ENCODE peak calls at places on chromosome 20, in seven cellular contexts. F is PC-9, I is tibial nerve, X is hepatocyte, B is ovary, Y is endodermal cell, W is ascending aorta. G is an unnamed sample. For H3K4me1, the result is how much of the 10 kb centered on the place peaks cover.

GRCh38 chr20:760751-761417 is 7.4 kb downstream of the SLC52A3 start:
- DNase-seq in X (peak), Y (peak), W (no peak), F (no peak), I (no peak), B (no peak), G (peak)

GRCh38 chr20:58014628-58015315 is 213.7 kb downstream of the ANKRD60 start:
- DNase-seq in Y (no peak), I (no peak), F (peak), X (no peak), W (peak), B (no peak), G (peak)

GRCh38 chr20:36062799-36063198 is 91.7 kb upstream of the EPB41L1 start:
- DNase-seq in B (no peak), Y (no peak), W (no peak), X (peak), F (peak), I (no peak), G (peak)

GRCh38 chr20:64156886-64157875 is 7.1 kb upstream of the MYT1 start:
- DNase-seq in I (no peak), F (no peak), Y (no peak), B (no peak), W (no peak), X (no peak), G (no peak)

GRCh38 chr20:49924247-49924646 is 8.9 kb upstream of the SPATA2 start:
- DNase-seq in Y (no peak), I (no peak), X (no peak), B (no peak), F (no peak), W (peak), G (no peak)

GRCh38 chr20:43392561-43392960 is 65.1 kb upstream of the SRSF6 start:
- DNase-seq in Y (no peak), W (no peak), X (no peak), I (no peak), B (no peak), F (no peak), G (no peak)

GRCh38 chr20:14313621-14314020 is 23.8 kb downstream of the FLRT3 start:
- DNase-seq in W (no peak), F (no peak), B (no peak), Y (no peak), I (no peak), X (no peak), G (no peak)

GRCh38 chr20:58634818-58635665 is 16.0 kb upstream of the STX16 start:
- DNase-seq in Y (no peak), B (no peak), F (no peak), X (peak), I (no peak), W (peak), G (peak)

GRCh38 chr20:32434434-32434833 is 76.3 kb downstream of the ASXL1 start:
- DNase-seq in I (no peak), F (no peak), B (no peak), Y (no peak), W (no peak), X (peak), G (no peak)

GRCh38 chr20:24612799-24613775 is 143.7 kb downstream of the SYNDIG1 start:
- DNase-seq in W (no peak), I (no peak), X (no peak), B (no peak), F (no peak), Y (peak), G (no peak)

GRCh38 chr20:60035-60918 is 27.2 kb upstream of the DEFB125 start:
- DNase-seq in X (no peak), B (no peak), F (no peak), W (no peak), I (no peak), Y (no peak), G (no peak)

GRCh38 chr20:26163890-26164289 is 467.2 kb upstream of the ZNF337 start:
- DNase-seq in Y (no peak), F (peak), B (no peak), W (no peak), I (no peak), X (peak), G (no peak)

GRCh38 chr20:59008715-59009336 is 1.8 kb upstream of the CTSZ start:
- DNase-seq in B (no peak), X (no peak), I (no peak), Y (no peak), F (no peak), W (peak), G (no peak)

GRCh38 chr20:60820918-60821317 is 431.1 kb upstream of the CDH4 start:
- DNase-seq in W (no peak), F (no peak), X (no peak), B (no peak), Y (no peak), I (no peak), G (no peak)

GRCh38 chr20:35462351-35462750 is 7.0 kb downstream of the CEP250 start:
- DNase-seq in F (no peak), I (no peak), Y (no peak), X (no peak), W (no peak), B (no peak), G (no peak)

GRCh38 chr20:25308671-25309394 is 60.9 kb downstream of the PYGB start:
- DNase-seq in B (peak), I (no peak), F (peak), W (no peak), X (no peak), Y (no peak), G (no peak)

GRCh38 chr20:25191051-25191450 is 4.5 kb upstream of the ENTPD6 start:
- DNase-seq in Y (no peak), F (no peak), X (no peak), B (peak), I (no peak), W (no peak), G (no peak)

GRCh38 chr20:44431502-44432234 is 44.0 kb upstream of the TTPAL start:
- DNase-seq in B (no peak), F (no peak), W (no peak), Y (no peak), I (no peak), X (no peak), G (no peak)

GRCh38 chr20:2602046-2602735 is 50.2 kb upstream of the NOP56 start:
- DNase-seq in W (no peak), I (no peak), Y (no peak), B (no peak), F (peak), X (no peak), G (no peak)

GRCh38 chr20:51906049-51906448 is 103.7 kb upstream of the SALL4 start:
- DNase-seq in Y (no peak), F (no peak), I (no peak), W (no peak), B (no peak), X (no peak), G (no peak)

GRCh38 chr20:58888521-58889333 is 36.2 kb downstream of the GNAS start:
- DNase-seq in I (peak), X (peak), F (peak), B (peak), Y (peak), W (peak), G (no peak)

GRCh38 chr20:51573576-51574243 is 31.2 kb upstream of the NFATC2 start:
- DNase-seq in F (no peak), X (no peak), Y (no peak), W (no peak), B (no peak), I (peak), G (no peak)

GRCh38 chr20:46720776-46721425 is 11.5 kb downstream of the SLC2A10 start:
- DNase-seq in F (no peak), I (no peak), W (no peak), Y (no peak), X (no peak), B (no peak), G (no peak)

GRCh38 chr20:44111712-44112335 is 75.2 kb downstream of the JPH2 start:
- DNase-seq in B (no peak), Y (peak), X (peak), I (no peak), F (no peak), W (peak), G (no peak)

GRCh38 chr20:6828794-6829423 is 61.4 kb downstream of the BMP2 start:
- DNase-seq in W (peak), B (peak), X (peak), I (peak), Y (peak), F (no peak), G (peak)

GRCh38 chr20:39716796-39717341 is 754.7 kb downstream of the DHX35 start:
- DNase-seq in Y (no peak), B (no peak), I (no peak), X (no peak), F (no peak), W (no peak), G (no peak)

GRCh38 chr20:50728981-50729874 is 2.2 kb upstream of the PARD6B start:
- DNase-seq in W (no peak), I (no peak), Y (peak), X (peak), F (peak), B (no peak), G (peak)

GRCh38 chr20:52798124-52798523 is 174.0 kb upstream of the TSHZ2 start:
- DNase-seq in I (no peak), B (no peak), F (no peak), W (no peak), Y (no peak), X (no peak), G (no peak)

GRCh38 chr20:35312348-35312747 is 20.1 kb upstream of the FAM83C start:
- DNase-seq in F (peak), W (no peak), I (no peak), B (no peak), X (no peak), Y (no peak), G (no peak)

GRCh38 chr20:39165099-39165498 is 203.0 kb downstream of the DHX35 start:
- DNase-seq in F (no peak), Y (no peak), X (no peak), B (no peak), I (no peak), W (no peak), G (no peak)

DNA sequence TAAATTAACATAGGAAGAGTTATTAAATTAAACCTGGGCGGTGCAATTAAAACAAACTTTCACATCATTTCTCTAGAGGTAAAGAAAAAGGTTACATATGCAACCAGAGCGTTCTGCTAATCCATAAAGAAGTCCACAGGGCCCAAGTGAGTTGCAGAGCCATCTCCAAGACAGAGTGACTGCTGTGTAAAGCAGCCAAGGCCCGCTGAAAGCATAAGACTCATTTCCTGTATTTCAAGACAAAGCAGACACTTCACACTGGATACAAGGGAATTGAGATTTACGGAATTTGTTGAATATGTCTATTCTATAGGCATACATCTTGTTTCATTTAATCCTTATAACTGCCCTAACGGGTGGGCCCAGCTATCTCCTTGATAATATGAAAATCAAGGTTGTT is 422.8 kb downstream of the CBLN4 start:
- DNase-seq in X (no peak), I (no peak), Y (no peak), B (no peak), W (no peak), F (no peak), G (no peak)
- H3K4me1 ChIP-seq in X (under half), I (under half), Y (under half), B (under half), W (under half), F (under half), G (under half)

GRCh38 chr20:4999788-5000187 is 1.5 kb downstream of the SLC23A2 start:
- DNase-seq in Y (no peak), W (no peak), X (no peak), I (no peak), F (no peak), B (no peak), G (no peak)
- H3K4me3 ChIP-seq in Y (peak), W (peak), X (no peak), I (peak), F (peak), B (peak), G (no peak)

DNA sequence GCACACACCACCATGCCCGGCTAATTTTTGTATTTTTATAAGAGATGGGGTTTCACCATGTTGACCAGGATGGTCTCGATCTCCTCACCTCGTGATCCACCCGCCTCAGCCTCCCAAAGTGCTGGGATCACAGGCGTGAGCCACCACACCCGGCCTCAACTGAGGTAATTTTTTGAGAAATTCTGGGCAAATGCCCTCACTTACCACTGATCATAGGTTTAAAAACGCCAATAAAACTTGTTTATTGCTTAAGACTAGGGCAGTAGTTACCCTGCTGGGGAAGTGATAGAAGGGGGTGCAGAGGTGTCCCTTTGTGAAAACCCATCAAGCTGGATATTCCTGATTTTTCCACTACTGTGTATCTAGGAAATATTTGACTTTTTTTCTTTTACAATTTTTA is 196.3 kb downstream of the BCAS1 start:
- DNase-seq in I (no peak), W (no peak), X (no peak), F (no peak), Y (no peak), B (no peak), G (no peak)
- H3K4me1 ChIP-seq in I (under half), W (under half), X (under half), F (under half), Y (under half), B (under half), G (under half)

DNA sequence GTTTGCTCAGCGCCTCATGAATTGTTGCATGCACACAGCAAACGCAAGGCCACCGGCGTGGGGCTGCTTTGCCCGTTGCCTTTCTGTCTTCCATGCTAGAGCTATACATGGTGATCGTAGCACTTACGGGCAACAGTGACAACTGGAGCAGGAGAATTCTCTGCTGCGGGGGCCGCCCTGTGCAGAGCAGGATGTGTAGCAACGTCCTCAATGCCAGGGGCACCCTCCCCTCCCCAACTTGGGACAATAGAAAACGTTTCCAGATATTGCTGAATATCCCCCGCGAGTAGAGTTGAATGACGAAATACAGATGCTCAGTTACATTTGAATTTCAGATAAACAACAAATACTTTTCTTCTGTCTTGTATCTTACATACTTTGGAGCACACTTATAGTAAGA is 198.7 kb downstream of the TFAP2C start:
- DNase-seq in B (no peak), Y (no peak), X (no peak), I (no peak), F (no peak), W (no peak), G (no peak)
- H3K4me3 ChIP-seq in B (no peak), Y (no peak), X (no peak), I (no peak), F (no peak), W (no peak), G (no peak)

GRCh38 chr20:23139524-23139923 is 53.4 kb upstream of the CD93 start:
- DNase-seq in F (no peak), I (no peak), W (no peak), X (no peak), Y (no peak), B (no peak), G (no peak)
- H3K4me1 ChIP-seq in F (half or more), I (under half), W (under half), X (under half), Y (under half), B (under half), G (under half)

DNA sequence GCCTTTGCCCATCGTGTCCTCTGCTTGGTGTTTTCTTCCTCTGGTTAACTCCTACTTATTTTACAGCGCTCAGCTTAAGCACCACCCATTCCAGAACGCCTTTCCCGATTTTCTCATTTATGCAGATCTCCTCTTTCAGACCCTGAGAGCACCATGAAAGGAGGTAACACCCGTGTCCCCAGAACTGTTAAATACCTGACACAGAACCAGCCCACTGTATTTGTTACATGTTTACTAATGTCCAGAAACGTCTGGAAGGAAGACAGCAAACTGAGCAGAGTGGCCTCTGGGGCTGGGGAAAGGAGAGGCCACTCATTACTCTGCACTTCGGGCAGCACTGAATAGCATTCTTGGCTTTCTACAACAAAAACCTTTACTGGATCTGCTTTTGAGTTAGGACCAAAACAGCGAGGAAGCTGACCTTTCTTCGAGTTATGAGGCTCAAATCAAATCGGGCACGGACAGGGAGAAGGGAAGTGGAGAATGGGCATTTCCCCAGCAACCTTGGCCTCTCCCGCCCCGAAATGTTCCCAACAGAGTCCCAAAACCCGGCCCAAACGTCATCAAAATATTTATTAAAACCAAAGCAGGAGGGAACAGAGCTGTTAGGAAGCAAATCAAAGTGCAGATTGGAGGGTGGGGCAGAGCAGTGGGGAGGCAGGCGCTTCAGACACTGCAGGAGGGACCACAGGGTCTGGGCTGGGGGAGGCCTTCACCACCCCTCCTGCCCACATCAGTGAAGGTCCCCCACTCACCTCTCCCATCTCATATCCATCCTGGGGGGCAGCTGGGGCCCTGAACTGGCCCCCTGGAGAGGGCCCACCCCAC is 1.1 kb upstream of the NECAB3 start:
- DNase-seq in Y (no peak), B (peak), F (no peak), W (peak), I (peak), X (no peak), G (no peak)
- H3K4me3 ChIP-seq in Y (peak), B (peak), F (peak), W (peak), I (peak), X (no peak), G (peak)